ENCODE peak calls at places on chromosomes 1 and 21, in five cellular contexts. O is mesothelial cell of epicardium, N is astrocyte of the cerebellum, D is tibial nerve, B is amniotic stem cell. X is an unnamed sample.

GRCh38 chr1:204544321-204544720 is 28.1 kb downstream of the MDM4 start:
- DNase-seq in O (no peak), N (no peak), D (no peak), B (no peak), X (no peak)

GRCh38 chr1:227733751-227734545 is 1.2 kb downstream of the JMJD4 start:
- DNase-seq in O (no peak), N (no peak), D (no peak), B (no peak), X (no peak)

GRCh38 chr1:76079475-76080227 is 5.1 kb downstream of the ST6GALNAC3 start:
- DNase-seq in O (no peak), N (no peak), D (no peak), B (no peak), X (no peak)

GRCh38 chr1:19468397-19468956 is 16.9 kb downstream of the CAPZB start:
- DNase-seq in O (no peak), N (no peak), D (no peak), B (no peak), X (peak; percentile 93)

GRCh38 chr1:5388622-5389021 is 603.6 kb downstream of the NPHP4 start:
- DNase-seq in O (no peak), N (no peak), D (no peak), B (no peak), X (no peak)

GRCh38 chr21:17610862-17611261 is 1.8 kb downstream of the BTG3 start:
- DNase-seq in O (no peak), N (no peak), D (no peak), B (no peak), X (peak; percentile 15)

GRCh38 chr1:167611983-167612382 is 18.0 kb upstream of the RCSD1 start:
- DNase-seq in O (no peak), N (no peak), D (no peak), B (no peak), X (no peak)

GRCh38 chr1:31932491-31933316 is 5.5 kb downstream of the PTP4A2 start:
- DNase-seq in O (no peak), N (no peak), D (no peak), B (no peak), X (no peak)

GRCh38 chr1:107787299-107787698 is 177.7 kb downstream of the VAV3 start:
- DNase-seq in O (no peak), N (no peak), D (no peak), B (no peak), X (no peak)

GRCh38 chr1:227391204-227391603 is 72.9 kb upstream of the CDC42BPA start:
- DNase-seq in O (no peak), N (no peak), D (no peak), B (no peak), X (no peak)

GRCh38 chr1:29631836-29632420 is 395.6 kb downstream of the PTPRU start:
- DNase-seq in O (no peak), N (no peak), D (no peak), B (no peak), X (no peak)

GRCh38 chr21:19353271-19353670 is 949.7 kb upstream of the TMPRSS15 start:
- DNase-seq in O (no peak), N (no peak), D (no peak), B (no peak), X (no peak)

GRCh38 chr21:15967661-15968060 is 237.9 kb downstream of the USP25 start:
- DNase-seq in O (no peak), N (peak; percentile 23), D (no peak), B (no peak), X (no peak)

GRCh38 chr1:210916548-210916947 is 217.4 kb downstream of the KCNH1 start:
- DNase-seq in O (no peak), N (no peak), D (no peak), B (no peak), X (no peak)

GRCh38 chr1:155015527-155016230 is 13.1 kb downstream of the ZBTB7B start:
- DNase-seq in O (no peak), N (no peak), D (no peak), B (no peak), X (no peak)

GRCh38 chr21:41817228-41817627 is 50.4 kb upstream of the RIPK4 start:
- DNase-seq in O (no peak), N (peak; percentile 59), D (peak; percentile 58), B (peak; percentile 26), X (peak; percentile 67)

GRCh38 chr1:212514782-212515181 is 82.1 kb downstream of the NENF start:
- DNase-seq in O (no peak), N (no peak), D (no peak), B (no peak), X (no peak)

GRCh38 chr1:91742848-91743292 is 143.1 kb downstream of the TGFBR3 start:
- DNase-seq in O (no peak), N (peak; percentile 85), D (peak; percentile 62), B (no peak), X (peak; percentile 20)

GRCh38 chr1:61318319-61319125 is 236.2 kb downstream of the NFIA start:
- DNase-seq in O (no peak), N (peak; percentile 40), D (peak; percentile 62), B (peak; percentile 29), X (peak; percentile 33)

GRCh38 chr1:34165422-34165921 is 442 bp upstream of the CSMD2 start:
- DNase-seq in O (no peak), N (no peak), D (no peak), B (no peak), X (no peak)

GRCh38 chr1:109443476-109443875 is 17.2 kb upstream of the PSMA5 start:
- DNase-seq in O (no peak), N (no peak), D (no peak), B (no peak), X (no peak)

GRCh38 chr1:236148471-236148847 is 6.1 kb downstream of the GPR137B start:
- DNase-seq in O (no peak), N (peak; percentile 31), D (no peak), B (no peak), X (no peak)

GRCh38 chr1:203491664-203492485 is 2.1 kb upstream of the OPTC start:
- DNase-seq in O (no peak), N (no peak), D (no peak), B (no peak), X (no peak)

GRCh38 chr1:25774921-25775774 is 24.8 kb upstream of the SELENON start:
- DNase-seq in O (no peak), N (no peak), D (no peak), B (no peak), X (peak; percentile 32)

GRCh38 chr1:154151311-154151710 is 3.6 kb downstream of the NUP210L start:
- DNase-seq in O (no peak), N (peak; percentile 5), D (no peak), B (no peak), X (no peak)

GRCh38 chr21:26840206-26840605 is 5.0 kb downstream of the ADAMTS1 start:
- DNase-seq in O (no peak), N (no peak), D (no peak), B (no peak), X (no peak)

GRCh38 chr21:42107881-42108553 is 36.9 kb downstream of the UMODL1 start:
- DNase-seq in O (no peak), N (peak; percentile 27), D (no peak), B (no peak), X (peak; percentile 73)

GRCh38 chr21:40706806-40707205 is 140.2 kb downstream of the DSCAM start:
- DNase-seq in O (no peak), N (no peak), D (no peak), B (no peak), X (no peak)

GRCh38 chr21:39660191-39660590 is 47.5 kb downstream of the B3GALT5 start:
- DNase-seq in O (no peak), N (peak; percentile 35), D (no peak), B (peak; percentile 10), X (peak; percentile 57)

GRCh38 chr1:61056674-61057439 is 25.5 kb upstream of the NFIA start:
- DNase-seq in O (no peak), N (no peak), D (peak; percentile 59), B (no peak), X (peak; percentile 74)

GRCh38 chr1:106675558-106675957 is 380.9 kb upstream of the PRMT6 start:
- DNase-seq in O (no peak), N (no peak), D (no peak), B (no peak), X (no peak)